ENCODE peak calls at places on chromosomes 5 and 9, in seven cellular contexts. U is upper lobe of left lung, L is MCF 10A, K is astrocyte of the spinal cord, Q is H9, J is AG04449, F is colonic mucosa. H is an unnamed sample.

GRCh38 chr5:109455598-109456096 is 45.9 kb upstream of the PJA2 start:
- DNase-seq in K (peak), J (peak), U (peak), Q (no peak), F (no peak), L (peak), H (no peak)

GRCh38 chr9:127586537-127586936 is 25.5 kb upstream of the STXBP1 start:
- DNase-seq in F (peak), U (peak), J (no peak), L (peak), Q (peak), K (peak), H (peak)

GRCh38 chr5:3000631-3001030 is 249.2 kb upstream of the IRX2 start:
- DNase-seq in Q (no peak), U (no peak), J (no peak), L (no peak), F (no peak), K (no peak), H (no peak)

GRCh38 chr9:81035171-81035570 is 654.2 kb downstream of the TLE1 start:
- DNase-seq in Q (no peak), K (peak), J (peak), F (no peak), L (peak), U (no peak), H (no peak)

GRCh38 chr5:322281-322941 is 897 bp downstream of the AHRR start:
- DNase-seq in K (no peak), F (no peak), L (no peak), Q (peak), U (no peak), J (no peak), H (no peak)

GRCh38 chr9:129391215-129391614 is 213.2 kb upstream of the IER5L start:
- DNase-seq in U (no peak), F (no peak), Q (no peak), L (no peak), K (no peak), J (no peak), H (no peak)

GRCh38 chr5:137086289-137086838 is 412.8 kb downstream of the SPOCK1 start:
- DNase-seq in U (no peak), F (no peak), J (no peak), Q (no peak), L (no peak), K (no peak), H (no peak)

GRCh38 chr5:181221792-181222629 is 1.1 kb upstream of the TRIM41 start:
- DNase-seq in L (peak), Q (peak), U (peak), J (peak), F (peak), K (peak), H (peak)

GRCh38 chr5:91643796-91644195 is 260.7 kb upstream of the ARRDC3 start:
- DNase-seq in F (no peak), J (no peak), K (peak), L (no peak), U (no peak), Q (no peak), H (no peak)

GRCh38 chr5:117252566-117252965 is 677.9 kb upstream of the SEMA6A start:
- DNase-seq in F (no peak), L (no peak), U (no peak), Q (no peak), K (no peak), J (no peak), H (no peak)

GRCh38 chr5:175797521-175798038 is 73.8 kb upstream of the CPLX2 start:
- DNase-seq in J (no peak), F (no peak), L (no peak), U (no peak), K (no peak), Q (peak), H (no peak)

GRCh38 chr5:175851727-175852126 is 19.7 kb upstream of the CPLX2 start:
- DNase-seq in K (no peak), Q (no peak), L (no peak), F (no peak), U (no peak), J (no peak), H (no peak)

GRCh38 chr9:4517274-4517673 is 27.0 kb downstream of the SLC1A1 start:
- DNase-seq in J (no peak), K (peak), Q (no peak), U (no peak), F (no peak), L (no peak), H (no peak)

GRCh38 chr9:15307523-15307841 is 466 bp upstream of the TTC39B start:
- DNase-seq in U (no peak), J (no peak), F (no peak), L (no peak), K (no peak), Q (no peak), H (no peak)

GRCh38 chr5:90518666-90519065 is 10.7 kb downstream of the LYSMD3 start:
- DNase-seq in F (no peak), J (no peak), K (no peak), L (peak), U (no peak), Q (no peak), H (no peak)

GRCh38 chr5:73018892-73019291 is 63.1 kb downstream of the FCHO2 start:
- DNase-seq in L (no peak), U (no peak), K (no peak), Q (no peak), J (no peak), F (no peak), H (no peak)

GRCh38 chr5:134460551-134460950 is 48.9 kb upstream of the CDKN2AIPNL start:
- DNase-seq in Q (no peak), L (peak), K (no peak), U (no peak), F (no peak), J (no peak), H (no peak)

GRCh38 chr5:108079754-108080153 is 302.1 kb downstream of the FBXL17 start:
- DNase-seq in F (no peak), K (no peak), U (no peak), Q (no peak), L (peak), J (peak), H (no peak)
- TF ChIP-seq CTCF in F (no peak), K (no peak), U (no peak), Q (no peak), L (no peak), J (no peak), H (no peak)

GRCh38 chr9:119924736-119925135 is 555.5 kb upstream of the BRINP1 start:
- DNase-seq in Q (no peak), L (no peak), U (no peak), K (no peak), F (no peak), J (no peak), H (no peak)
- TF ChIP-seq CTCF in Q (peak), L (no peak), U (no peak), K (no peak), F (no peak), J (no peak), H (no peak)

GRCh38 chr9:17120203-17120602 is 14.6 kb upstream of the CNTLN start:
- DNase-seq in K (no peak), U (no peak), J (no peak), Q (no peak), F (no peak), L (no peak), H (no peak)

GRCh38 chr9:17117372-17117771 is 17.5 kb upstream of the CNTLN start:
- DNase-seq in U (no peak), L (no peak), Q (no peak), K (no peak), F (no peak), J (no peak), H (no peak)

GRCh38 chr9:17121264-17121663 is 13.6 kb upstream of the CNTLN start:
- DNase-seq in J (no peak), U (no peak), Q (peak), L (no peak), F (no peak), K (no peak), H (no peak)

GRCh38 chr9:17116400-17116837 is 18.4 kb upstream of the CNTLN start:
- DNase-seq in K (peak), F (no peak), Q (no peak), J (no peak), L (peak), U (no peak), H (no peak)
- TF ChIP-seq CTCF in K (peak), F (peak), Q (peak), J (peak), L (peak), U (no peak), H (peak)

GRCh38 chr5:34054330-34054729 is 11.3 kb upstream of the C1QTNF3 start:
- DNase-seq in J (no peak), Q (no peak), F (no peak), K (no peak), L (no peak), U (no peak), H (no peak)
- TF ChIP-seq CTCF in J (no peak), Q (no peak), F (no peak), K (no peak), L (no peak), U (no peak), H (no peak)